ENCODE peak calls at places on chromosome 10, in seven cellular contexts. One of them, this sample, is unnamed.

GRCh38 chr10:24824124-24824523 is 100.4 kb upstream of the ARHGAP21 start:
- DNase-seq in small intestine: no peak
- DNase-seq in CD8-positive, alpha-beta T cell: no peak
- DNase-seq in gastrocnemius medialis: no peak
- DNase-seq in IMR-90: peak; percentile 13
- DNase-seq in neural progenitor cell: no peak
- DNase-seq in dorsolateral prefrontal cortex: no peak
- DNase-seq in this sample: no peak

GRCh38 chr10:133131754-133132710 is 28.0 kb upstream of the KNDC1 start:
- DNase-seq in neural progenitor cell: no peak
- DNase-seq in CD8-positive, alpha-beta T cell: no peak
- DNase-seq in dorsolateral prefrontal cortex: peak; percentile 52
- DNase-seq in IMR-90: no peak
- DNase-seq in gastrocnemius medialis: no peak
- DNase-seq in small intestine: no peak
- DNase-seq in this sample: no peak

GRCh38 chr10:60417024-60417423 is 27.3 kb upstream of the ANK3 start:
- DNase-seq in neural progenitor cell: no peak
- DNase-seq in IMR-90: no peak
- DNase-seq in gastrocnemius medialis: no peak
- DNase-seq in small intestine: no peak
- DNase-seq in CD8-positive, alpha-beta T cell: no peak
- DNase-seq in dorsolateral prefrontal cortex: no peak
- DNase-seq in this sample: no peak

GRCh38 chr10:3619276-3619675 is 165.7 kb downstream of the KLF6 start:
- DNase-seq in dorsolateral prefrontal cortex: no peak
- DNase-seq in gastrocnemius medialis: no peak
- DNase-seq in CD8-positive, alpha-beta T cell: no peak
- DNase-seq in IMR-90: no peak
- DNase-seq in neural progenitor cell: no peak
- DNase-seq in small intestine: no peak
- DNase-seq in this sample: no peak

GRCh38 chr10:16828114-16828568 is 10.9 kb upstream of the RSU1 start:
- DNase-seq in CD8-positive, alpha-beta T cell: peak; percentile 49
- DNase-seq in gastrocnemius medialis: no peak
- DNase-seq in small intestine: peak; percentile 80
- DNase-seq in IMR-90: peak; percentile 83
- DNase-seq in neural progenitor cell: peak; percentile 90
- DNase-seq in dorsolateral prefrontal cortex: no peak
- DNase-seq in this sample: no peak

GRCh38 chr10:123997486-123998196 is 95.8 kb downstream of the CHST15 start:
- DNase-seq in dorsolateral prefrontal cortex: no peak
- DNase-seq in small intestine: no peak
- DNase-seq in CD8-positive, alpha-beta T cell: no peak
- DNase-seq in IMR-90: peak; percentile 87
- DNase-seq in neural progenitor cell: no peak
- DNase-seq in gastrocnemius medialis: peak; percentile 33
- DNase-seq in this sample: no peak

GRCh38 chr10:104680467-104681401 is 39.6 kb downstream of the SORCS3 start:
- DNase-seq in dorsolateral prefrontal cortex: peak; percentile 87
- DNase-seq in IMR-90: no peak
- DNase-seq in gastrocnemius medialis: no peak
- DNase-seq in neural progenitor cell: peak; percentile 74
- DNase-seq in small intestine: no peak
- DNase-seq in CD8-positive, alpha-beta T cell: no peak
- DNase-seq in this sample: peak; percentile 60

GRCh38 chr10:35643151-35643975 is 1.3 kb upstream of the FZD8 start:
- DNase-seq in CD8-positive, alpha-beta T cell: no peak
- DNase-seq in IMR-90: peak; percentile 66
- DNase-seq in small intestine: no peak
- DNase-seq in gastrocnemius medialis: peak; percentile 63
- DNase-seq in neural progenitor cell: peak; percentile 81
- DNase-seq in dorsolateral prefrontal cortex: peak; percentile 68
- DNase-seq in this sample: peak; percentile 54

GRCh38 chr10:31954410-31955191 is 26.0 kb upstream of the ARHGAP12 start:
- DNase-seq in dorsolateral prefrontal cortex: no peak
- DNase-seq in small intestine: no peak
- DNase-seq in CD8-positive, alpha-beta T cell: no peak
- DNase-seq in gastrocnemius medialis: no peak
- DNase-seq in IMR-90: no peak
- DNase-seq in neural progenitor cell: no peak
- DNase-seq in this sample: no peak

GRCh38 chr10:22259280-22259679 is 41.5 kb upstream of the EBLN1 start:
- DNase-seq in CD8-positive, alpha-beta T cell: no peak
- DNase-seq in small intestine: no peak
- DNase-seq in IMR-90: no peak
- DNase-seq in neural progenitor cell: peak; percentile 33
- DNase-seq in dorsolateral prefrontal cortex: no peak
- DNase-seq in gastrocnemius medialis: no peak
- DNase-seq in this sample: no peak

GRCh38 chr10:113736576-113736975 is 14.9 kb upstream of the PLEKHS1 start:
- DNase-seq in CD8-positive, alpha-beta T cell: no peak
- DNase-seq in dorsolateral prefrontal cortex: no peak
- DNase-seq in neural progenitor cell: no peak
- DNase-seq in IMR-90: no peak
- DNase-seq in small intestine: no peak
- DNase-seq in gastrocnemius medialis: no peak
- DNase-seq in this sample: no peak

GRCh38 chr10:16717617-16718395 is 99.4 kb downstream of the RSU1 start:
- DNase-seq in small intestine: no peak
- DNase-seq in gastrocnemius medialis: no peak
- DNase-seq in IMR-90: peak; percentile 76
- DNase-seq in dorsolateral prefrontal cortex: no peak
- DNase-seq in CD8-positive, alpha-beta T cell: no peak
- DNase-seq in neural progenitor cell: no peak
- DNase-seq in this sample: no peak

GRCh38 chr10:127338391-127339108 is 142.2 kb upstream of the INSYN2A start:
- DNase-seq in neural progenitor cell: no peak
- DNase-seq in CD8-positive, alpha-beta T cell: no peak
- DNase-seq in small intestine: no peak
- DNase-seq in dorsolateral prefrontal cortex: no peak
- DNase-seq in IMR-90: no peak
- DNase-seq in gastrocnemius medialis: no peak
- DNase-seq in this sample: no peak

GRCh38 chr10:11757452-11757819 is 15.3 kb downstream of the ECHDC3 start:
- DNase-seq in small intestine: peak; percentile 79
- DNase-seq in IMR-90: peak; percentile 91
- DNase-seq in gastrocnemius medialis: peak; percentile 74
- DNase-seq in dorsolateral prefrontal cortex: no peak
- DNase-seq in neural progenitor cell: no peak
- DNase-seq in CD8-positive, alpha-beta T cell: no peak
- DNase-seq in this sample: no peak

GRCh38 chr10:119917777-119918176 is 25.2 kb downstream of the SEC23IP start:
- DNase-seq in CD8-positive, alpha-beta T cell: no peak
- DNase-seq in IMR-90: peak; percentile 23
- DNase-seq in small intestine: no peak
- DNase-seq in dorsolateral prefrontal cortex: no peak
- DNase-seq in neural progenitor cell: no peak
- DNase-seq in gastrocnemius medialis: no peak
- DNase-seq in this sample: no peak

GRCh38 chr10:3873728-3874461 is 88.9 kb upstream of the KLF6 start:
- DNase-seq in CD8-positive, alpha-beta T cell: no peak
- DNase-seq in small intestine: peak; percentile 74
- DNase-seq in IMR-90: peak; percentile 80
- DNase-seq in dorsolateral prefrontal cortex: no peak
- DNase-seq in gastrocnemius medialis: no peak
- DNase-seq in neural progenitor cell: peak; percentile 38
- DNase-seq in this sample: no peak

GRCh38 chr10:51773681-51774080 is 74.3 kb upstream of the CSTF2T start:
- DNase-seq in small intestine: no peak
- DNase-seq in IMR-90: peak; percentile 73
- DNase-seq in neural progenitor cell: no peak
- DNase-seq in gastrocnemius medialis: no peak
- DNase-seq in dorsolateral prefrontal cortex: no peak
- DNase-seq in CD8-positive, alpha-beta T cell: no peak
- DNase-seq in this sample: no peak

GRCh38 chr10:98436704-98437103 is 10.0 kb downstream of the HPS1 start:
- DNase-seq in dorsolateral prefrontal cortex: no peak
- DNase-seq in neural progenitor cell: no peak
- DNase-seq in CD8-positive, alpha-beta T cell: no peak
- DNase-seq in IMR-90: no peak
- DNase-seq in gastrocnemius medialis: no peak
- DNase-seq in small intestine: no peak
- DNase-seq in this sample: peak; percentile 32

GRCh38 chr10:103543617-103544525 is 50.4 kb downstream of the NEURL1 start:
- DNase-seq in dorsolateral prefrontal cortex: no peak
- DNase-seq in gastrocnemius medialis: no peak
- DNase-seq in CD8-positive, alpha-beta T cell: no peak
- DNase-seq in small intestine: no peak
- DNase-seq in neural progenitor cell: no peak
- DNase-seq in IMR-90: no peak
- DNase-seq in this sample: no peak

GRCh38 chr10:116356833-116357232 is 32.6 kb downstream of the CCDC172 start:
- DNase-seq in neural progenitor cell: no peak
- DNase-seq in small intestine: no peak
- DNase-seq in gastrocnemius medialis: no peak
- DNase-seq in CD8-positive, alpha-beta T cell: no peak
- DNase-seq in IMR-90: no peak
- DNase-seq in dorsolateral prefrontal cortex: no peak
- DNase-seq in this sample: no peak

GRCh38 chr10:50286517-50286916 is 35.2 kb upstream of the ASAH2 start:
- DNase-seq in CD8-positive, alpha-beta T cell: no peak
- DNase-seq in small intestine: no peak
- DNase-seq in gastrocnemius medialis: no peak
- DNase-seq in neural progenitor cell: no peak
- DNase-seq in dorsolateral prefrontal cortex: no peak
- DNase-seq in IMR-90: peak; percentile 16
- DNase-seq in this sample: no peak

GRCh38 chr10:15436696-15437095 is 65.6 kb upstream of the FAM171A1 start:
- DNase-seq in gastrocnemius medialis: no peak
- DNase-seq in IMR-90: peak; percentile 22
- DNase-seq in neural progenitor cell: no peak
- DNase-seq in small intestine: no peak
- DNase-seq in dorsolateral prefrontal cortex: no peak
- DNase-seq in CD8-positive, alpha-beta T cell: no peak
- DNase-seq in this sample: no peak

GRCh38 chr10:60350400-60350799 is 39.3 kb downstream of the ANK3 start:
- DNase-seq in neural progenitor cell: no peak
- DNase-seq in CD8-positive, alpha-beta T cell: no peak
- DNase-seq in dorsolateral prefrontal cortex: no peak
- DNase-seq in IMR-90: peak; percentile 49
- DNase-seq in small intestine: no peak
- DNase-seq in gastrocnemius medialis: no peak
- DNase-seq in this sample: no peak

GRCh38 chr10:73407495-73407894 is 6.4 kb downstream of the ANXA7 start:
- DNase-seq in CD8-positive, alpha-beta T cell: no peak
- DNase-seq in gastrocnemius medialis: no peak
- DNase-seq in IMR-90: no peak
- DNase-seq in dorsolateral prefrontal cortex: no peak
- DNase-seq in neural progenitor cell: no peak
- DNase-seq in small intestine: no peak
- DNase-seq in this sample: no peak

DNA sequence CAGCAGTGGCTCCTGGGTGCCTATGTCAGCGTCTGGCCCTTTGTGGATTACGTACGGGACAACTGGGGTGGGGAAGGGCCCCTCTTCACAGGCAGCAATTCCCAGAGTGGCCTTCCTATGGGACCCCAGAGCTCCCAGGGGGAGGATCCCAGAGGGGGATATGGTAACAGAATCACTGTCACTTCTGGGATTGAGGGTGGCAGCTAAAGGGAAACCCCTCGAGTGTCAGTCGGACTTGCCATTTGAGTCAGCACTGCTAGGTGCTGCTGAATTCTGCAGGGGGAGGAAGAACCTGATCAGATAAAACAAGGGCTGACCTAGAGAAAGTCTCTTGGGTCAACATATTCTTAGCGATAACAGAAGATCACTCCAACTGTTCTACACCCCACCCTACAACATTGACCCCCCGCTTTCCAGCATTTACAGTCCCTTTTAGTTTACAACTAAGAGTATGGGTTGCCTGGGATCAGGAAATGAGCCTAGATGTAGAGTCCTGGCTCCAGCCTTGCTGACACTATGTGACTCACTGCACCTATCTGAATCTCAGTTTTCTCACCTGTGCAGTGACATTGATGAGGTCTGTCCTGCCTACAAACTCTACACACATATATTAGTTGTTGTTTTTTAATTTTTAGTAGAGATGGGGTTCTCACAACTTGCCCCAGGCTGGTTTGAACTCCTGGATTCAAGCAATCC is 12.3 kb upstream of the DDIT4 start:
- DNase-seq in dorsolateral prefrontal cortex: no peak
- DNase-seq in small intestine: peak; percentile 79
- DNase-seq in neural progenitor cell: no peak
- DNase-seq in IMR-90: no peak
- DNase-seq in gastrocnemius medialis: no peak
- DNase-seq in CD8-positive, alpha-beta T cell: peak; percentile 24
- DNase-seq in this sample: no peak
- H3K27ac ChIP-seq in dorsolateral prefrontal cortex: peak overlapping the region; percentile 99
- H3K27ac ChIP-seq in small intestine: peak overlapping the region; percentile 96
- H3K27ac ChIP-seq in neural progenitor cell: peak overlapping the region; percentile 96
- H3K27ac ChIP-seq in IMR-90: peak overlapping the region; percentile 97
- H3K27ac ChIP-seq in gastrocnemius medialis: peak overlapping the region; percentile 94
- H3K27ac ChIP-seq in CD8-positive, alpha-beta T cell: peak overlapping the region; percentile 51
- H3K27ac ChIP-seq in this sample: peak overlapping the region; percentile 99

GRCh38 chr10:13873201-13873600 is 286.4 kb downstream of the PRPF18 start:
- DNase-seq in neural progenitor cell: no peak
- DNase-seq in CD8-positive, alpha-beta T cell: no peak
- DNase-seq in IMR-90: no peak
- DNase-seq in small intestine: no peak
- DNase-seq in dorsolateral prefrontal cortex: no peak
- DNase-seq in gastrocnemius medialis: no peak
- DNase-seq in this sample: no peak
- H3K27ac ChIP-seq in neural progenitor cell: no peak overlapping the region
- H3K27ac ChIP-seq in CD8-positive, alpha-beta T cell: no peak overlapping the region
- H3K27ac ChIP-seq in IMR-90: no peak overlapping the region
- H3K27ac ChIP-seq in small intestine: no peak overlapping the region
- H3K27ac ChIP-seq in dorsolateral prefrontal cortex: no peak overlapping the region
- H3K27ac ChIP-seq in gastrocnemius medialis: no peak overlapping the region
- H3K27ac ChIP-seq in this sample: no peak overlapping the region

GRCh38 chr10:122128357-122128756 is 139.4 kb downstream of the TACC2 start:
- DNase-seq in small intestine: no peak
- DNase-seq in CD8-positive, alpha-beta T cell: no peak
- DNase-seq in gastrocnemius medialis: peak; percentile 60
- DNase-seq in dorsolateral prefrontal cortex: no peak
- DNase-seq in IMR-90: peak; percentile 44
- DNase-seq in neural progenitor cell: no peak
- DNase-seq in this sample: no peak
- H3K27ac ChIP-seq in small intestine: peak overlapping the region; percentile 70
- H3K27ac ChIP-seq in CD8-positive, alpha-beta T cell: no peak overlapping the region
- H3K27ac ChIP-seq in gastrocnemius medialis: peak overlapping the region; percentile 85
- H3K27ac ChIP-seq in dorsolateral prefrontal cortex: no peak overlapping the region
- H3K27ac ChIP-seq in IMR-90: no peak overlapping the region
- H3K27ac ChIP-seq in neural progenitor cell: no peak overlapping the region
- H3K27ac ChIP-seq in this sample: no peak overlapping the region

GRCh38 chr10:79148452-79149344 is 79.9 kb downstream of the ZMIZ1 start:
- DNase-seq in CD8-positive, alpha-beta T cell: no peak
- DNase-seq in gastrocnemius medialis: peak; percentile 80
- DNase-seq in small intestine: no peak
- DNase-seq in IMR-90: peak; percentile 40
- DNase-seq in dorsolateral prefrontal cortex: peak; percentile 87
- DNase-seq in neural progenitor cell: peak; percentile 58
- DNase-seq in this sample: peak; percentile 50
- H3K27ac ChIP-seq in CD8-positive, alpha-beta T cell: no peak overlapping the region
- H3K27ac ChIP-seq in gastrocnemius medialis: peak overlapping the region; percentile 88
- H3K27ac ChIP-seq in small intestine: peak overlapping the region; percentile 90
- H3K27ac ChIP-seq in IMR-90: peak overlapping the region; percentile 96
- H3K27ac ChIP-seq in dorsolateral prefrontal cortex: peak overlapping the region; percentile 82
- H3K27ac ChIP-seq in neural progenitor cell: no peak overlapping the region
- H3K27ac ChIP-seq in this sample: peak overlapping the region; percentile 86

This sample was measured in caudate nucleus.